ENCODE peak calls at places on chromosomes 12 and 14, in ten cellular contexts. E, P, Q, J, M, W, C, R, B and T are unnamed samples.

GRCh38 chr14:36655054-36655381 is 6.6 kb upstream of the PAX9 start:
- DNase-seq in E (no peak), P (no peak), Q (no peak), J (no peak), M (no peak), W (no peak), C (no peak), R (no peak), B (no peak), T (no peak)

GRCh38 chr12:77377116-77377515 is 311.7 kb upstream of the E2F7 start:
- DNase-seq in E (no peak), P (no peak), Q (no peak), J (no peak), M (no peak), W (no peak), C (no peak), R (no peak), B (no peak), T (no peak)

GRCh38 chr12:499837-500458 is 40.2 kb downstream of the B4GALNT3 start:
- DNase-seq in E (no peak), P (no peak), Q (no peak), J (no peak), M (no peak), W (no peak), C (no peak), R (no peak), B (no peak), T (no peak)

GRCh38 chr12:19967486-19967885 is 400.9 kb upstream of the PDE3A start:
- DNase-seq in E (no peak), P (no peak), Q (no peak), J (no peak), M (no peak), W (no peak), C (peak; percentile 5), R (peak; percentile 91), B (peak; percentile 19), T (no peak)

GRCh38 chr14:23361320-23361719 is 3.7 kb downstream of the EFS start:
- DNase-seq in E (no peak), P (no peak), Q (no peak), J (no peak), M (no peak), W (no peak), C (no peak), R (no peak), B (no peak), T (no peak)

GRCh38 chr14:95895720-95896119 is 19.1 kb downstream of the TUNAR start:
- DNase-seq in E (no peak), P (no peak), Q (no peak), J (no peak), M (no peak), W (no peak), C (peak; percentile 24), R (peak; percentile 48), B (no peak), T (no peak)

GRCh38 chr14:29043751-29044150 is 277.2 kb downstream of the FOXG1 start:
- DNase-seq in E (no peak), P (no peak), Q (no peak), J (no peak), M (no peak), W (no peak), C (no peak), R (no peak), B (no peak), T (no peak)

GRCh38 chr14:64761441-64762043 is 57.3 kb downstream of the PLEKHG3 start:
- DNase-seq in E (peak; percentile 54), P (peak; percentile 42), Q (no peak), J (no peak), M (no peak), W (no peak), C (no peak), R (no peak), B (no peak), T (no peak)

GRCh38 chr12:28575593-28576205 is 385.4 kb downstream of the CCDC91 start:
- DNase-seq in E (no peak), P (no peak), Q (no peak), J (no peak), M (no peak), W (no peak), C (no peak), R (no peak), B (no peak), T (no peak)

GRCh38 chr14:61033024-61033423 is 52.0 kb downstream of the SLC38A6 start:
- DNase-seq in E (no peak), P (no peak), Q (no peak), J (no peak), M (no peak), W (no peak), C (no peak), R (no peak), B (no peak), T (no peak)

GRCh38 chr12:78938341-78939084 is 73.9 kb downstream of the SYT1 start:
- DNase-seq in E (no peak), P (no peak), Q (no peak), J (no peak), M (no peak), W (no peak), C (no peak), R (no peak), B (no peak), T (no peak)

GRCh38 chr14:99889268-99889667 is 96.1 kb downstream of the EML1 start:
- DNase-seq in E (no peak), P (no peak), Q (no peak), J (no peak), M (no peak), W (no peak), C (no peak), R (no peak), B (no peak), T (no peak)

GRCh38 chr12:108180255-108181094 is 51.4 kb downstream of the WSCD2 start:
- DNase-seq in E (no peak), P (no peak), Q (no peak), J (no peak), M (no peak), W (no peak), C (no peak), R (no peak), B (peak; percentile 8), T (no peak)

GRCh38 chr12:11797317-11797913 is 147.9 kb downstream of the ETV6 start:
- DNase-seq in E (no peak), P (no peak), Q (no peak), J (no peak), M (no peak), W (no peak), C (no peak), R (no peak), B (no peak), T (no peak)

GRCh38 chr12:56130876-56131275 is 2.8 kb downstream of the ESYT1 start:
- DNase-seq in E (no peak), P (no peak), Q (no peak), J (no peak), M (no peak), W (no peak), C (no peak), R (no peak), B (no peak), T (no peak)

GRCh38 chr12:56128669-56129209 is 672 bp downstream of the ESYT1 start:
- DNase-seq in E (no peak), P (no peak), Q (no peak), J (peak; percentile 58), M (no peak), W (peak; percentile 76), C (no peak), R (no peak), B (no peak), T (peak; percentile 54)

GRCh38 chr12:56127485-56127887 is 581 bp upstream of the ESYT1 start:
- DNase-seq in E (no peak), P (no peak), Q (no peak), J (no peak), M (no peak), W (no peak), C (no peak), R (no peak), B (no peak), T (no peak)

GRCh38 chr12:56127888-56128668 is at the start of gene ESYT1:
- DNase-seq in E (peak; percentile 99), P (peak; percentile 99), Q (peak; percentile 98), J (peak; percentile 96), M (peak; percentile 98), W (peak; percentile 100), C (peak; percentile 93), R (peak; percentile 100), B (peak; percentile 98), T (peak; percentile 99)

GRCh38 chr12:56129210-56129691 is 1.2 kb downstream of the ESYT1 start:
- DNase-seq in E (peak; percentile 74), P (peak; percentile 73), Q (peak; percentile 54), J (peak; percentile 72), M (no peak), W (peak; percentile 88), C (no peak), R (peak; percentile 47), B (no peak), T (peak; percentile 72)
- TF ChIP-seq POLR2A in E (peak; percentile 20), P (no peak), Q (peak; percentile 51), J (peak; percentile 38), M (no peak), W (peak; percentile 48), C (peak; percentile 66), R (no peak), B (peak; percentile 78), T (peak; percentile 25)

DNA sequence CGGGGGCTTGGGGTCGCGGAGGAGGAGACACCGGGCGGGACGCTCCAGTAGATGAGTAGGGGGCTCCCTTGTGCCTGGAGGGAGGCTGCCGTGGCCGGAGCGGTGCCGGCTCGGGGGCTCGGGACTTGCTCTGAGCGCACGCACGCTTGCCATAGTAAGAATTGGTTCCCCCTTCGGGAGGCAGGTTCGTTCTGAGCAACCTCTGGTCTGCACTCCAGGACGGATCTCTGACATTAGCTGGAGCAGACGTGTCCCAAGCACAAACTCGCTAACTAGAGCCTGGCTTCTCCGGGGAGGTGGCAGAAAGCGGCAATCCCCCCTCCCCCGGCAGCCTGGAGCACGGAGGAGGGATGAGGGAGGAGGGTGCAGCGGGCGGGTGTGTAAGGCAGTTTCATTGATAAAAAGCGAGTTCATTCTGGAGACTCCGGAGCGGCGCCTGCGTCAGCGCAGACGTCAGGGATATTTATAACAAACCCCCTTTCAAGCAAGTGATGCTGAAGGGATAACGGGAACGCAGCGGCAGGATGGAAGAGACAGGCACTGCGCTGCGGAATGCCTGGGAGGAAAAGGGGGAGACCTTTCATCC is 618 bp downstream of the FOS start:
- DNase-seq in E (peak; percentile 77), P (peak; percentile 82), Q (peak; percentile 78), J (peak; percentile 75), M (peak; percentile 68), W (peak; percentile 94), C (no peak), R (peak; percentile 47), B (no peak), T (peak; percentile 82)
- TF ChIP-seq POLR2A in E (peak; percentile 1), P (no peak), Q (peak; percentile 51), J (no peak), M (peak; percentile 8), W (no peak), C (no peak), R (no peak), B (no peak), T (no peak)

GRCh38 chr12:57088442-57089258 is at the start of gene NAB2:
- DNase-seq in E (peak; percentile 95), P (peak; percentile 99), Q (peak; percentile 95), J (peak; percentile 97), M (peak; percentile 96), W (peak; percentile 99), C (peak; percentile 86), R (peak; percentile 97), B (peak; percentile 72), T (peak; percentile 98)
- TF ChIP-seq POLR2A in E (peak; percentile 88), P (peak; percentile 67), Q (peak; percentile 93), J (peak; percentile 67), M (peak; percentile 75), W (peak; percentile 86), C (peak; percentile 57), R (peak; percentile 67), B (peak; percentile 82), T (peak; percentile 60)

GRCh38 chr14:105229099-105229655 is 19.2 kb upstream of the BTBD6 start:
- DNase-seq in E (no peak), P (peak; percentile 46), Q (no peak), J (no peak), M (no peak), W (no peak), C (no peak), R (no peak), B (no peak), T (no peak)
- TF ChIP-seq POLR2A in E (no peak), P (no peak), Q (no peak), J (no peak), M (no peak), W (no peak), C (no peak), R (no peak), B (no peak), T (no peak)